ENCODE peak calls at places on chromosomes 12 and 14, in seven cellular contexts. L, N, J, F, R, P and K are unnamed samples.

GRCh38 chr12:6361834-6362233 is 13.5 kb downstream of the SCNN1A start:
- DNase-seq in J (no peak), N (no peak), R (no peak), F (no peak), L (no peak), P (no peak), K (no peak)

GRCh38 chr14:74905595-74906142 is 17.4 kb downstream of the RPS6KL1 start:
- DNase-seq in L (no peak), R (no peak), F (peak; percentile 36), N (peak; percentile 69), J (peak; percentile 86), P (peak; percentile 28), K (peak; percentile 82)

GRCh38 chr12:116142936-116143882 is 134.3 kb downstream of the MED13L start:
- DNase-seq in J (no peak), L (no peak), N (no peak), F (no peak), R (no peak), P (no peak), K (no peak)

GRCh38 chr14:63951025-63951424 is 98.2 kb downstream of the SYNE2 start:
- DNase-seq in N (no peak), J (no peak), F (no peak), L (no peak), R (no peak), P (no peak), K (no peak)

GRCh38 chr12:1918081-1918874 is at the start of gene CACNA2D4:
- DNase-seq in L (no peak), R (no peak), J (peak; percentile 30), N (no peak), P (no peak), F (no peak), K (no peak)

GRCh38 chr14:74934476-74935339 is 11.6 kb upstream of the RPS6KL1 start:
- DNase-seq in L (no peak), F (no peak), R (no peak), J (no peak), P (no peak), N (no peak), K (no peak)

GRCh38 chr12:26247873-26248272 is 52.5 kb downstream of the SSPN start:
- DNase-seq in N (no peak), F (no peak), R (no peak), L (no peak), J (no peak), P (no peak), K (no peak)

GRCh38 chr14:21070610-21071224 is 613 bp downstream of the ARHGEF40 start:
- DNase-seq in L (no peak), F (peak; percentile 69), R (no peak), J (peak; percentile 71), P (no peak), N (peak; percentile 36), K (no peak)

GRCh38 chr12:94650143-94651056 is at the start of gene TMCC3:
- DNase-seq in P (no peak), L (no peak), F (no peak), J (peak; percentile 87), R (no peak), N (no peak), K (peak; percentile 29)

GRCh38 chr14:52917732-52918131 is 33.1 kb downstream of the FERMT2 start:
- DNase-seq in L (no peak), F (no peak), J (no peak), P (no peak), N (no peak), R (no peak), K (no peak)

GRCh38 chr12:108457006-108457733 is 57.9 kb upstream of the FICD start:
- DNase-seq in N (peak; percentile 71), J (peak; percentile 68), F (peak; percentile 69), P (peak; percentile 33), R (no peak), L (peak; percentile 34), K (peak; percentile 62)

GRCh38 chr12:39574378-39574777 is 45.2 kb downstream of the ABCD2 start:
- DNase-seq in J (no peak), P (no peak), N (no peak), F (no peak), L (no peak), R (no peak), K (no peak)

GRCh38 chr12:108633534-108634224 is at the start of gene SELPLG:
- DNase-seq in N (peak; percentile 45), R (no peak), L (peak; percentile 99), P (no peak), F (no peak), J (no peak), K (no peak)

GRCh38 chr12:106866426-106867080 is 89.2 kb upstream of the TMEM263 start:
- DNase-seq in L (no peak), J (no peak), N (no peak), P (no peak), R (no peak), F (no peak), K (peak; percentile 49)

GRCh38 chr14:50999726-51000125 is 55.4 kb upstream of the PYGL start:
- DNase-seq in F (peak; percentile 5), L (no peak), P (no peak), N (no peak), R (no peak), J (no peak), K (no peak)

GRCh38 chr14:55107766-55108554 is 21.1 kb upstream of the LGALS3 start:
- DNase-seq in N (peak; percentile 79), R (no peak), P (peak; percentile 91), L (no peak), F (peak; percentile 83), J (no peak), K (no peak)

GRCh38 chr14:42994001-42994736 is 1387.5 kb downstream of the LRFN5 start:
- DNase-seq in P (no peak), N (no peak), L (no peak), J (no peak), R (no peak), F (no peak), K (peak; percentile 48)
- TF ChIP-seq JUND in P (no peak), N (no peak), L (no peak), J (no peak), R (no peak), F (no peak), K (no peak)

GRCh38 chr14:35819591-35820540 is 6.3 kb upstream of the BRMS1L start:
- DNase-seq in L (no peak), P (no peak), R (no peak), J (no peak), F (no peak), N (no peak), K (no peak)

GRCh38 chr14:35822501-35822900 is 3.6 kb upstream of the BRMS1L start:
- DNase-seq in P (no peak), L (no peak), N (no peak), J (no peak), R (no peak), F (no peak), K (no peak)

GRCh38 chr14:35825968-35826217 is 245 bp upstream of the BRMS1L start:
- DNase-seq in J (no peak), N (no peak), R (no peak), L (no peak), F (no peak), P (no peak), K (no peak)

GRCh38 chr14:35818346-35819115 is 7.6 kb upstream of the BRMS1L start:
- DNase-seq in R (no peak), F (peak; percentile 86), N (peak; percentile 9), P (no peak), J (peak; percentile 72), L (no peak), K (peak; percentile 72)

DNA sequence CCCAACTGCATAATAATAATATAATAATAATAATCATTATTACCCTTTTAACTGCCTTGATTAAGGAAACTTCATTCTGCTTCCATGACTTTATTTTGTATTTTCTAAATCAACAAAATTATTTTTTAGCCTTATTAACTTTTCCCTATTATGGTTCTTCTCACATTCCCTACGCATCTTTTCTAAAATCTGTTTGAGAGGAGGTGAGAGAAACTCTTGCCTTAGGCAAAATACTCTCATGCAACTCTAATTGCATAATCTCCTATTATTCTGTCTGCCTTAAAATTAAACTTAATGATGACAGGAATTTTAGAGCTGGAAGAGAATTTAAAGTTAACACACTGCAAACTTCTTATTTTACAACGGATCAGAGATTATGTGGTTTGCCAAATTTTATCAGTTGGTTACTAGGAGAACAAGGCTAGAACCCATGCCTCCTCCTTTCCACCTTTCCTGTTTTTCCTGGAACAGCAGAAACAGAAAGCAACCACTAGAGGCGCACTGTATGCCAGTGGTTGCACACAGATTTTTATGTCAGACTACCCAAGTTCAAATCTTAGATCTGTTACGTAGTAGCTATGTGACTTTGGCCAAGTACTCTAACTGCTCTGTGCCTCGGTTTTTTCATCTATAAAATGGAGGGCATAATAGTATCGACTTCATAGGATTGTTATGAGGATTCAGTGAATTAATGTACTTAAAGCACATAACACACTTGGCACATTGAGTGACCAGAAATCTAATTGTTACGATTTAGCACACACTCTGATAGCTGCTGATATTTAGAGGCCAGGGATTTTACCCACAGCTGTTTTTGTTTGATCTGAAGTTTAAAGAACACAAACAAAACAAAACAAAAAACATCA is 4.4 kb upstream of the BRMS1L start:
- DNase-seq in R (no peak), N (peak; percentile 30), L (no peak), P (peak; percentile 53), F (peak; percentile 83), J (peak; percentile 61), K (peak; percentile 42)
- TF ChIP-seq JUND in R (no peak), N (no peak), L (no peak), P (no peak), F (no peak), J (no peak), K (no peak)

GRCh38 chr14:78987006-78987405 is 816.8 kb downstream of the NRXN3 start:
- DNase-seq in J (no peak), N (no peak), R (no peak), F (no peak), P (no peak), L (no peak), K (no peak)

GRCh38 chr14:78983126-78983525 is 813.0 kb downstream of the NRXN3 start:
- DNase-seq in F (no peak), P (no peak), R (no peak), N (no peak), L (no peak), J (no peak), K (no peak)

GRCh38 chr14:78989246-78989645 is 819.1 kb downstream of the NRXN3 start:
- DNase-seq in R (no peak), L (no peak), F (no peak), N (no peak), P (no peak), J (no peak), K (no peak)

GRCh38 chr14:78982551-78982950 is 812.4 kb downstream of the NRXN3 start:
- DNase-seq in F (no peak), J (no peak), L (no peak), R (no peak), N (no peak), P (no peak), K (no peak)

DNA sequence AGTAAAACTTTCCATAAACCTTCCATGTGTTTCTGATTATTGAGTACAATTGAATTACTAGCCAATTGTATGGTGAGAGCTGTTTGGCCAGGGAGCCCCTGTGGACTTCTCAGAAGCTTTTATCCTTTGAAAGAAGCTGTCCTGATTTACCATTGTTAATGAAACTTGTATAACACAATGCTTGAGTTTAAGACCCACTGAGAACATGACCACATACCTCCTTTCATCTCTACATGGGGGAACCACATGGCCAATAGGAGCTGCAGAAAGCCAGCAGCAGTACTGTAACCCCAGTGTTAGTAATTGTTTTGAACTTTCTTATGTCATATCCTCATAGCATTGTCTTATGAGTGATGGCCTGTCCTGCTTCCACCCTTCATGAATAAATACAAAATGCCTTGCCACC is 815.5 kb downstream of the NRXN3 start:
- DNase-seq in L (no peak), P (no peak), F (no peak), N (no peak), J (peak; percentile 19), R (peak; percentile 70), K (no peak)
- TF ChIP-seq JUND in L (no peak), P (no peak), F (no peak), N (no peak), J (no peak), R (peak; percentile 92), K (no peak)

GRCh38 chr12:103956515-103957027 is 9.1 kb upstream of the TDG start:
- DNase-seq in L (no peak), R (peak; percentile 2), J (no peak), P (no peak), F (peak; percentile 11), N (no peak), K (peak; percentile 49)
- TF ChIP-seq JUND in L (no peak), R (no peak), J (no peak), P (no peak), F (no peak), N (no peak), K (no peak)